ENCODE peak calls at places on chromosomes 5 and 9, in seven cellular contexts. R is heart left ventricle, U is stomach, G is fibroblast of lung, B is suprapubic skin, I is astrocyte, V is transverse colon. O is an unnamed sample.

GRCh38 chr9:36134761-36135505 is 1.6 kb upstream of the GLIPR2 start:
- DNase-seq in R (no peak), U (no peak), G (no peak), B (peak; percentile 15), I (no peak), V (no peak), O (no peak)

GRCh38 chr5:17411436-17411835 is 86.6 kb upstream of the TAF11L2 start:
- DNase-seq in R (no peak), U (no peak), G (peak; percentile 30), B (no peak), I (peak; percentile 19), V (no peak), O (no peak)

GRCh38 chr5:127425037-127425436 is 92.4 kb upstream of the PRRC1 start:
- DNase-seq in R (peak; percentile 27), U (no peak), G (no peak), B (no peak), I (no peak), V (no peak), O (no peak)

GRCh38 chr9:37920471-37921167 is 16.7 kb upstream of the SLC25A51 start:
- DNase-seq in R (no peak), U (no peak), G (no peak), B (no peak), I (no peak), V (no peak), O (no peak)

GRCh38 chr5:44294492-44294891 is 94.7 kb downstream of the FGF10 start:
- DNase-seq in R (peak; percentile 42), U (no peak), G (no peak), B (peak; percentile 83), I (no peak), V (no peak), O (peak; percentile 55)

GRCh38 chr9:117344892-117345660 is 69.8 kb downstream of the ASTN2 start:
- DNase-seq in R (no peak), U (no peak), G (peak; percentile 1), B (no peak), I (peak; percentile 1), V (no peak), O (no peak)

GRCh38 chr5:23208959-23209431 is 298.4 kb upstream of the PRDM9 start:
- DNase-seq in R (no peak), U (no peak), G (no peak), B (no peak), I (no peak), V (no peak), O (no peak)

GRCh38 chr5:179912951-179913350 is 5.3 kb upstream of the TBC1D9B start:
- DNase-seq in R (no peak), U (peak; percentile 86), G (no peak), B (no peak), I (no peak), V (no peak), O (peak; percentile 81)

GRCh38 chr9:91978739-91979414 is 28.8 kb upstream of the ROR2 start:
- DNase-seq in R (no peak), U (peak; percentile 36), G (peak; percentile 92), B (no peak), I (peak; percentile 91), V (no peak), O (no peak)

GRCh38 chr9:121253821-121254471 is 14.0 kb upstream of the GSN start:
- DNase-seq in R (no peak), U (no peak), G (no peak), B (no peak), I (no peak), V (no peak), O (no peak)

GRCh38 chr9:93907551-93908199 is 47.5 kb downstream of the BARX1 start:
- DNase-seq in R (no peak), U (no peak), G (no peak), B (no peak), I (no peak), V (no peak), O (peak; percentile 1)

GRCh38 chr5:138753794-138754698 is 821 bp downstream of the CTNNA1 start:
- DNase-seq in R (peak; percentile 97), U (peak; percentile 94), G (peak; percentile 88), B (peak; percentile 98), I (peak; percentile 86), V (peak; percentile 93), O (peak; percentile 91)

GRCh38 chr9:83013867-83014605 is 48.9 kb downstream of the RASEF start:
- DNase-seq in R (no peak), U (no peak), G (peak; percentile 96), B (no peak), I (peak; percentile 95), V (no peak), O (no peak)

GRCh38 chr5:57304931-57305330 is 131.1 kb downstream of the GPBP1 start:
- DNase-seq in R (no peak), U (no peak), G (no peak), B (no peak), I (no peak), V (no peak), O (no peak)

GRCh38 chr9:115614931-115615401 is 497.0 kb upstream of the TNC start:
- DNase-seq in R (no peak), U (no peak), G (peak; percentile 48), B (no peak), I (no peak), V (no peak), O (no peak)

GRCh38 chr5:100479079-100479688 is 56.0 kb upstream of the FAM174A start:
- DNase-seq in R (no peak), U (no peak), G (peak; percentile 15), B (no peak), I (peak; percentile 13), V (no peak), O (no peak)

GRCh38 chr5:169610606-169611005 is 26.5 kb upstream of the DOCK2 start:
- DNase-seq in R (no peak), U (no peak), G (peak; percentile 35), B (no peak), I (peak; percentile 20), V (no peak), O (no peak)

GRCh38 chr9:81759680-81760215 is 70.4 kb upstream of the TLE1 start:
- DNase-seq in R (no peak), U (no peak), G (peak; percentile 97), B (no peak), I (peak; percentile 96), V (no peak), O (no peak)

GRCh38 chr5:57435701-57436134 is 46.9 kb downstream of the ACTBL2 start:
- DNase-seq in R (no peak), U (peak; percentile 59), G (peak; percentile 100), B (no peak), I (peak; percentile 100), V (no peak), O (no peak)

GRCh38 chr5:78534148-78535009 is 114.2 kb downstream of the LHFPL2 start:
- DNase-seq in R (peak; percentile 67), U (no peak), G (peak; percentile 87), B (no peak), I (peak; percentile 84), V (no peak), O (peak; percentile 44)

DNA sequence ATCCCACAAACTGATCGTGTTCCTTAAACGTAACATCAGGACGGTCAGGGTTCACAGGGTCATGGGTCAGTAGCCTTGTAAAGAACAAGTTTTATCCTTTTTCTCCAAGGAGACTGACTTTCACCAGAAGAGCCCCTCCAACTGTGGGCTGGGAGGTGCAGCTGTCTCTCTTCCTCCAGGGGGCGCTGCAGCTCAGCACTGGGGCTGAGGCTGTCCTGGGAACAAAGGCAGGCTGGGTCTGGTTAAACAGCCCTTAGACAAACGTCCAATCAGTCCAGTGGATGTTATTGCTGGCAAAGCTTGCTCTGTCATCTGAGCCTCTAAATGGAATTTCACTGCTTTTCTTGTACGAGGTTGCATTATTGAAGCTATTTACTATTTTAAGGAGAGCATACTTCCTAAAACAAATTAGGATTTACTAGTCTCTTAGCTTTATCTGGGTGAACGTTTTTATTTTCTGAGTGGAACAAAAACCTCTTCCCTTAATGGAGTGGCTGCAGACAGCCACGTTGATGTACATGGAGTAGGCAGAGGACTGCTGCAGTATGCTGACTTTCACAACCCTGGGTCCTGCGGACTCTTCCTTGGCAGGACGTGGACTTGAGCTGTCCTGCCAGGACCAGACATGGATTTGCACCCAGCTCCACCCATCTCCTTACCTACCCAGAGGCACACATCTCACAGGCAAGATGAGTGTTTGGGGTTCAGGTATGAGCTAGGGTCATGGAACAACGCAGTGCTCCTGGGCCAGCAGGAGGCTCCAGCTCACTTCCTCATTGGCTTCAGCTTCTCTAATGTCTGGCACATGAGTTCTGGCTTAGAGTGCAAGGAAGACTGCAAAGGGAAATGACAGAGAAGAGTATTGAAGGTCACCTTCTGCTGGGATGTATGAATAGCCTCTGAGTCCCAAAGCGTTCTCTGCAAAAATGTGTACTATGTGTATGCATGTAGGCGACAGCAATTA is 7.8 kb downstream of the EXOSC2 start:
- DNase-seq in R (peak; percentile 80), U (peak; percentile 82), G (peak; percentile 73), B (peak; percentile 84), I (peak; percentile 56), V (peak; percentile 85), O (peak; percentile 83)
- TF ChIP-seq CTCF in R (peak; percentile 96), U (no peak), G (peak; percentile 98), B (peak; percentile 71), I (peak; percentile 98), V (peak; percentile 90), O (peak; percentile 87)

DNA sequence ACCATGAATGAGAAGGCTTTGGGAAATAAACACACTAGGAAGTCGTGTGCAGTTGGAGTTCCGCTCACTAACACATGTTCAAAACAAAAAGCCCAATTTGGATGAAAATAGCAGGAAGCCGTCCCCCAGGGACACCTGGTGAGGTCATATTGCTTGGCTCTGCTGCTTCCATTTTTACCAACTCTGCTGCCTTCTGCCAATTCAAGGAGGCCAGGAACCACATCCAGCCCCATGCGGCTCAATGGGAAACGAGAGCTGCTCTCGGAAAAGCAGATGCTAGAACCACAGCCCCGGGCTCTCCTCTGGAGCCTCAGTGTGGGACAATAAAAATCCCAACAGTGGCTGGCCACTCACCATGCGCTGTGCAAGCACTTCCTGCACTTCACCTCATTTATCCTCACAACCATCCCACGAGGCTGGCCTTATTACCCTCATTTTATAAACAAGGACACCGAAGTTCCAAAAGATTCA is 13.4 kb downstream of the ADAM19 start:
- DNase-seq in R (peak; percentile 72), U (no peak), G (peak; percentile 59), B (no peak), I (no peak), V (no peak), O (peak; percentile 87)
- H3K27ac ChIP-seq in R (no peak overlapping the region), U (peak overlapping the region; percentile 86), G (peak overlapping the region; percentile 80), B (no peak overlapping the region), I (peak overlapping the region; percentile 84), V (peak overlapping the region; percentile 77), O (peak overlapping the region; percentile 66)

GRCh38 chr5:425714-426113 is 17.3 kb upstream of the EXOC3 start:
- DNase-seq in R (no peak), U (no peak), G (no peak), B (no peak), I (no peak), V (no peak), O (peak; percentile 4)
- TF ChIP-seq CTCF in R (no peak), U (no peak), G (peak; percentile 18), B (no peak), I (no peak), V (no peak), O (no peak)

GRCh38 chr5:151034422-151035379 is 14.3 kb downstream of the GPX3 start:
- DNase-seq in R (no peak), U (no peak), G (no peak), B (no peak), I (no peak), V (no peak), O (no peak)

GRCh38 chr5:151036556-151036955 is 16.2 kb downstream of the GPX3 start:
- DNase-seq in R (no peak), U (no peak), G (no peak), B (no peak), I (no peak), V (no peak), O (no peak)

GRCh38 chr5:151030377-151030776 is 10.0 kb downstream of the GPX3 start:
- DNase-seq in R (no peak), U (no peak), G (no peak), B (peak; percentile 88), I (no peak), V (peak; percentile 53), O (peak; percentile 77)

GRCh38 chr5:151031554-151031953 is 11.2 kb downstream of the GPX3 start:
- DNase-seq in R (no peak), U (no peak), G (no peak), B (no peak), I (no peak), V (no peak), O (no peak)

GRCh38 chr5:151033217-151033934 is 13.0 kb downstream of the GPX3 start:
- DNase-seq in R (no peak), U (no peak), G (no peak), B (no peak), I (no peak), V (no peak), O (no peak)
- H3K27ac ChIP-seq in R (no peak overlapping the region), U (no peak overlapping the region), G (no peak overlapping the region), B (no peak overlapping the region), I (no peak overlapping the region), V (no peak overlapping the region), O (peak overlapping the region; percentile 50)

O was measured in psoas muscle.